ENCODE peak calls at places on chromosome 10, in six cellular contexts. L is K562, Q is GM12891, Z is GM12878, E is H1, I is HepG2. R is an unnamed sample.

GRCh38 chr10:33150904-33151303 is 183.6 kb downstream of the NRP1 start:
- DNase-seq in I (no peak), Z (no peak), L (no peak), E (no peak), Q (no peak), R (no peak)

GRCh38 chr10:76177945-76178344 is 746.5 kb downstream of the LRMDA start:
- DNase-seq in L (no peak), Q (no peak), Z (no peak), E (no peak), I (no peak), R (no peak)

GRCh38 chr10:51082857-51083256 is 8.6 kb downstream of the PRKG1 start:
- DNase-seq in Z (no peak), I (no peak), Q (no peak), E (no peak), L (no peak), R (no peak)

GRCh38 chr10:103968441-103969391 is 1.8 kb downstream of the SLK start:
- DNase-seq in I (no peak), Q (no peak), Z (no peak), L (no peak), E (no peak), R (no peak)

GRCh38 chr10:114392112-114392835 is 12.0 kb downstream of the AFAP1L2 start:
- DNase-seq in L (no peak), Z (no peak), Q (no peak), I (no peak), E (no peak), R (no peak)

GRCh38 chr10:132450825-132451505 is 54.0 kb downstream of the PWWP2B start:
- DNase-seq in Q (no peak), Z (no peak), L (no peak), I (no peak), E (no peak), R (no peak)

GRCh38 chr10:78964952-78965633 is 103.7 kb upstream of the ZMIZ1 start:
- DNase-seq in E (peak), L (peak), Q (no peak), I (peak), Z (no peak), R (no peak)

GRCh38 chr10:33509231-33509871 is 174.9 kb upstream of the NRP1 start:
- DNase-seq in Q (no peak), L (peak), E (no peak), I (peak), Z (peak), R (no peak)

GRCh38 chr10:71837085-71837827 is 13.8 kb downstream of the PSAP start:
- DNase-seq in E (no peak), I (peak), Q (no peak), Z (no peak), L (peak), R (no peak)

GRCh38 chr10:182441-183201 is 47.4 kb downstream of the ZMYND11 start:
- DNase-seq in L (no peak), I (no peak), Z (no peak), Q (no peak), E (no peak), R (no peak)

GRCh38 chr10:3165196-3165595 is 7.4 kb downstream of the PITRM1 start:
- DNase-seq in E (no peak), L (no peak), I (no peak), Z (no peak), Q (no peak), R (no peak)

GRCh38 chr10:95133016-95133752 is 60.9 kb upstream of the ACSM6 start:
- DNase-seq in L (peak), I (peak), Q (peak), Z (peak), E (peak), R (peak)

GRCh38 chr10:14153570-14154055 is 177.1 kb downstream of the FRMD4A start:
- DNase-seq in Z (no peak), L (peak), Q (no peak), I (no peak), E (no peak), R (no peak)

GRCh38 chr10:67306588-67307205 is 380.9 kb downstream of the LRRTM3 start:
- DNase-seq in Z (no peak), E (no peak), L (peak), Q (peak), I (peak), R (peak)

GRCh38 chr10:28382520-28383269 is 79.8 kb upstream of the MPP7 start:
- DNase-seq in Z (no peak), E (no peak), Q (no peak), L (no peak), I (no peak), R (no peak)

GRCh38 chr10:72096115-72097000 is 8.0 kb upstream of the SPOCK2 start:
- DNase-seq in Q (no peak), L (peak), E (no peak), I (peak), Z (no peak), R (no peak)

GRCh38 chr10:64426745-64427144 is 905.5 kb downstream of the REEP3 start:
- DNase-seq in Z (no peak), L (no peak), I (no peak), E (no peak), Q (no peak), R (no peak)

GRCh38 chr10:114483575-114483974 is 79.3 kb upstream of the AFAP1L2 start:
- DNase-seq in Z (no peak), E (no peak), Q (no peak), L (no peak), I (no peak), R (no peak)

GRCh38 chr10:23035569-23035968 is 59.8 kb upstream of the MSRB2 start:
- DNase-seq in Z (no peak), E (peak), I (peak), Q (no peak), L (peak), R (no peak)

GRCh38 chr10:113020838-113021237 is 70.8 kb downstream of the TCF7L2 start:
- DNase-seq in L (no peak), I (peak), E (no peak), Z (no peak), Q (no peak), R (no peak)

GRCh38 chr10:79024716-79025112 is 44.1 kb upstream of the ZMIZ1 start:
- DNase-seq in E (no peak), L (no peak), I (no peak), Q (no peak), Z (no peak), R (no peak)

GRCh38 chr10:20265146-20265545 is 448.9 kb downstream of the PLXDC2 start:
- DNase-seq in Q (no peak), L (no peak), E (no peak), Z (no peak), I (no peak), R (no peak)

GRCh38 chr10:25661632-25662031 is 272.4 kb upstream of the MYO3A start:
- DNase-seq in E (no peak), Q (no peak), I (no peak), L (no peak), Z (no peak), R (no peak)

GRCh38 chr10:103923502-103923901 is 5.5 kb upstream of the STN1 start:
- DNase-seq in Q (no peak), E (no peak), Z (no peak), L (no peak), I (peak), R (no peak)

GRCh38 chr10:641149-642010 is 48.1 kb downstream of the DIP2C start:
- DNase-seq in L (no peak), I (no peak), Z (no peak), Q (no peak), E (no peak), R (no peak)

GRCh38 chr10:76624470-76624869 is 1013.1 kb downstream of the KCNMA1 start:
- DNase-seq in Q (peak), L (no peak), I (no peak), E (no peak), Z (peak), R (peak)

GRCh38 chr10:76111986-76112825 is 680.8 kb downstream of the LRMDA start:
- DNase-seq in E (no peak), I (no peak), Q (no peak), L (peak), Z (no peak), R (no peak)

GRCh38 chr10:127346604-127347003 is 150.2 kb upstream of the INSYN2A start:
- DNase-seq in E (no peak), Z (no peak), L (no peak), I (no peak), Q (peak), R (no peak)

GRCh38 chr10:45444976-45445898 is 71.2 kb downstream of the ALOX5 start:
- DNase-seq in L (no peak), Q (no peak), I (no peak), E (no peak), Z (no peak), R (no peak)

GRCh38 chr10:73593110-73593509 is 2.0 kb upstream of the USP54 start:
- DNase-seq in Q (no peak), E (no peak), Z (no peak), L (no peak), I (no peak), R (no peak)

GRCh38 chr10:18149401-18149800 is 9.2 kb downstream of the CACNB2 start:
- DNase-seq in L (no peak), Z (no peak), I (no peak), E (no peak), Q (no peak), R (no peak)

GRCh38 chr10:13990392-13990805 is 340.3 kb downstream of the FRMD4A start:
- DNase-seq in L (no peak), E (no peak), I (no peak), Z (no peak), Q (no peak), R (no peak)

GRCh38 chr10:61993676-61994401 is 92.3 kb downstream of the ARID5B start:
- DNase-seq in E (no peak), Z (no peak), Q (no peak), L (no peak), I (no peak), R (no peak)

GRCh38 chr10:126405239-126405785 is 17.0 kb upstream of the ADAM12 start:
- DNase-seq in I (no peak), Z (no peak), E (no peak), Q (no peak), L (no peak), R (no peak)

GRCh38 chr10:116721991-116722392 is 20.4 kb downstream of the HSPA12A start:
- DNase-seq in E (no peak), Q (no peak), L (no peak), I (no peak), Z (no peak), R (no peak)

GRCh38 chr10:116810895-116811294 is 38.4 kb upstream of the ENO4 start:
- DNase-seq in Q (no peak), E (no peak), I (no peak), Z (no peak), L (no peak), R (no peak)

GRCh38 chr10:34292675-34293074 is 522.4 kb downstream of the PARD3 start:
- DNase-seq in Z (no peak), L (no peak), Q (no peak), E (no peak), I (no peak), R (no peak)

GRCh38 chr10:30736685-30737232 is 107.2 kb upstream of the LYZL2 start:
- DNase-seq in E (no peak), I (no peak), Z (peak), Q (peak), L (no peak), R (peak)

DNA sequence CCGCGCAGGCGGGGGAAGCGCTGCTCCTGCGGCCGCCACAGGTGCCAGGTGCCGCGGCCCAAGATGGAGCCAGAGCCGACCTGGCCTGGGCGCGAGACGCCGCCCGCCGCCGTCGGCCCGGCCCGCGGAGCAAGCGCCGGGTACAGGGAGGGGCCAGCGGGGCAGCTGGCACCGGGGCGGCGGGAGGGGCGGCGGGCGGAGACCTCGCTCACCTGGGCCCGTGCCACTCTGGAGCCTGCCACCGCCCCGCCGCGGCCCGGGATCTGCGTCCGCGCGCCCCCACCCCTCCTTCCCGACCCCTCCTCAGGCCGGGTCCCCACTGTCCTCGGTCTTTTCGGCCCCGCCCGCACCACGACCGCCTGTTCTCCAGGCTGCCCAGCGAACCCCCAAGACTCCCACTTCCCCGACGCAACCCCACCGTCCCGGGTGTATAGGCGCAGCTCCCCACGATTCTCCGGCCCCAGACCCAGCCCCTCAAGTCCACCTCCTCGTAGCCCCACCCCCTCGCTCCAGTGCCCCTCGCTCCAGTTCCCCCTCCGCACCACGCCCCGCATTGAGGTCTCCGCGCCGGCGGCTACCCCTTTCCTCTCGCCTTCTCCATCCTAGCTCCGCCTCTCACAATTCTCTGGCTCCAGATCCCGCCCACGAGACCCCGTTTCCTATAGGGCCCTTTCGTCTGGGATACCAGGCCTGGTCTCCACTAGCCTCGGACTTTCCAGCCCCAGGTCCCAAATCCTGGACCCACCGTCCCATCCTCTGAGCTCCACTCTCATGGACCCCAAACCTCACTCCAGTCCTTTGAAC is at the start of gene GPRIN2:
- DNase-seq in Z (no peak), E (peak), L (no peak), I (no peak), Q (no peak), R (no peak)
- TF ChIP-seq POLR2A in Z (no peak), E (no peak), L (no peak), I (no peak), Q (no peak), R (no peak)

GRCh38 chr10:119022846-119023552 is 6.5 kb upstream of the NANOS1 start:
- DNase-seq in I (no peak), Z (no peak), E (no peak), Q (no peak), L (no peak), R (no peak)
- TF ChIP-seq TAF1 in I (no peak), Z (no peak), E (no peak), Q (no peak), L (no peak), R (no peak)

DNA sequence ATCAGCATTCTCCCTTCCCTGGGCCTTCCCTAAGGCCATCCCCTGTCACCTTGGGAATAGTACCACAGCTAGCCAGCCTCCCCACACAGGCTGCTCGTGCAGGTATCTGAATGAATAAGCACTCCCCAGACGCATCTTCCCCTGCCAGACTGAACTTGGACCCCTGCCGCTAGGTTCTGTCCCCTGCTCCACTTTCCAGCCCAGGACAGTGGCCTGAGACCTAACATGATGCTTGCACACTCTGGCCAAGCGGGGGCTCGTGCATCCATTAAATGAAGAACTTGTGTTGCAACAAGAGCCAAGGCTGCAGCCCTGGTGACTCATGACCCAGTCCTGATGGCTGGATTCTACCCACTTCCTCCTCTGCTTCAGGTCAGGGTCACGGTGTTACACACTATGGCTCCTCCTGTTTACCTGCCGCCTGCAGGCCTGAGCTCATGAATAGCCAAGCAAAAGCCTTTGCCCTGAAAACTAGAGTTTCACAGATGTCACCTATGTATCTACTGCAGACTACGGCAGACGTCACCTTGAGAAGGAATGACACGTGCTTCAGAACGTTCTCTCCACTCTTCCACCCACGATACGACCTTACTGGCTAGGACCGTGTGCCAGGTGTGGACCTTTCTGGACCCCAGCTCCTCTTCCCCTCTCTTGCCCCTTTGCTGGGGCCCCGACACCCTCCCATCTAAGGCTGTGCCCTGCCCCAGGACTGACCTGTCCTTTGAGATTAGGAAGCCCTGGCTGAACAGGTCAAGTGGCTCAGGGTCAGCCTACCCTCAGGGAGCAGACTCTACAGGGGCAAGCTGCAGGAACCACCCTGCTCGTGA is 6.5 kb downstream of the ASB13 start:
- DNase-seq in L (no peak), Q (no peak), I (peak), E (no peak), Z (no peak), R (no peak)
- TF ChIP-seq POLR2AphosphoS5 in L (no peak), Q (no peak), I (no peak), E (no peak), Z (no peak), R (no peak)

DNA sequence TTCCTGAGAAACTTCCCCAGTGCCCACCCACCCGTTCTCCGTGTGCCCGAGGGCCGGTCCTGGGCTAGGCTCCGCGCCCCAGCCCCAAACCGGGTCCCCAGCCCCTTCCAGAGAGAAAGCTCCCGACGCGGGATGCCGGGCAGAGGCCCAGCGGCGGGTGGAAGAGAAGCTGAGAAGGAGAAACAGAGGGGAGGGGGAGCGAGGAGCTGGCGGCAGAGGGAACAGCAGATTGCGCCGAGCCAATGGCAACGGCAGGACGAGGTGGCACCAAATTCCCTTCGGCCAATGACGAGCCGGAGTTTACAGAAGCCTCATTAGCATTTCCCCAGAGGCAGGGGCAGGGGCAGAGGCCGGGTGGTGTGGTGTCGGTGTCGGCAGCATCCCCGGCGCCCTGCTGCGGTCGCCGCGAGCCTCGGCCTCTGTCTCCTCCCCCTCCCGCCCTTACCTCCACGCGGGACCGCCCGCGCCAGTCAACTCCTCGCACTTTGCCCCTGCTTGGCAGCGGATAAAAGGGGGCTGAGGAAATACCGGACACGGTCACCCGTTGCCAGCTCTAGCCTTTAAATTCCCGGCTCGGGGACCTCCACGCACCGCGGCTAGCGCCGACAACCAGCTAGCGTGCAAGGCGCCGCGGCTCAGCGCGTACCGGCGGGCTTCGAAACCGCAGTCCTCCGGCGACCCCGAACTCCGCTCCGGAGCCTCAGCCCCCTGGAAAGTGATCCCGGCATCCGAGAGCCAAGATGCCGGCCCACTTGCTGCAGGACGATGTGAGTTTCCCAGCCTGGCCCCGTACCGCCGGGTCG is at the start of gene SCD:
- DNase-seq in I (peak), Z (peak), Q (peak), E (peak), L (peak), R (peak)
- TF ChIP-seq POLR2A in I (peak), Z (peak), Q (peak), E (peak), L (peak), R (peak)